ENCODE peak calls at places on chromosome 21, in four cellular contexts. K is HEK293T, D is MCF 10A, G is DMS 273 treated with DMSO at 0.1 percent for 48 hours. F is an unnamed sample.

GRCh38 chr21:27213328-27213727 is 246.4 kb upstream of the ADAMTS5 start:
- DNase-seq in G (no peak), D (peak; percentile 14), K (no peak), F (no peak)

GRCh38 chr21:15039607-15040299 is 25.0 kb downstream of the NRIP1 start:
- DNase-seq in D (no peak), K (no peak), G (no peak), F (no peak)

GRCh38 chr21:38913120-38913975 is 107.6 kb downstream of the ETS2 start:
- DNase-seq in K (peak; percentile 31), G (no peak), D (peak; percentile 92), F (peak; percentile 40)

GRCh38 chr21:37149411-37149810 is 76.4 kb downstream of the TTC3 start:
- DNase-seq in K (no peak), G (no peak), D (peak; percentile 43), F (no peak)

GRCh38 chr21:44713846-44714245 is 2.5 kb upstream of the TSPEAR start:
- DNase-seq in D (no peak), G (no peak), K (no peak), F (no peak)

GRCh38 chr21:45366931-45367401 is 38.0 kb upstream of the COL18A1 start:
- DNase-seq in K (no peak), D (peak; percentile 88), G (no peak), F (peak; percentile 92)

GRCh38 chr21:37001446-37001845 is 5.1 kb upstream of the RIPPLY3 start:
- DNase-seq in K (no peak), G (no peak), D (no peak), F (no peak)

GRCh38 chr21:46527801-46528200 is 69.1 kb downstream of the DIP2A start:
- DNase-seq in K (no peak), G (no peak), D (no peak), F (no peak)

GRCh38 chr21:22536511-22536910 is 1538.3 kb downstream of the NCAM2 start:
- DNase-seq in D (peak; percentile 89), K (no peak), G (no peak), F (peak; percentile 82)